ENCODE peak calls at places on chromosomes 16 and 17, in ten cellular contexts. One of them, this sample, is unnamed.

GRCh38 chr16:22313876-22314470 is 16.8 kb downstream of the POLR3E start:
- DNase-seq in activated naive CD4-positive, alpha-beta T cell treated with anti-CD3 and anti-CD28 coated beads, Interleukin-2, amount 50 U/mL, for 72 hours: peak
- DNase-seq in epithelial cell of esophagus: no peak
- DNase-seq in T-cell: no peak
- DNase-seq in GF-D8: no peak
- DNase-seq in HS-27A: no peak
- DNase-seq in DMS153: no peak
- DNase-seq in NCI-H1417: no peak
- DNase-seq in A549: no peak
- DNase-seq in fibroblast of mammary gland: no peak
- DNase-seq in this sample: no peak

GRCh38 chr17:73713136-73713535 is 68.9 kb upstream of the SDK2 start:
- DNase-seq in NCI-H1417: no peak
- DNase-seq in T-cell: no peak
- DNase-seq in epithelial cell of esophagus: peak
- DNase-seq in GF-D8: no peak
- DNase-seq in fibroblast of mammary gland: no peak
- DNase-seq in A549: no peak
- DNase-seq in HS-27A: no peak
- DNase-seq in activated naive CD4-positive, alpha-beta T cell treated with anti-CD3 and anti-CD28 coated beads, Interleukin-2, amount 50 U/mL, for 72 hours: no peak
- DNase-seq in DMS153: no peak
- DNase-seq in this sample: no peak

GRCh38 chr16:61148930-61149329 is 887.3 kb downstream of the CDH8 start:
- DNase-seq in fibroblast of mammary gland: no peak
- DNase-seq in T-cell: no peak
- DNase-seq in A549: no peak
- DNase-seq in epithelial cell of esophagus: peak
- DNase-seq in NCI-H1417: no peak
- DNase-seq in DMS153: no peak
- DNase-seq in activated naive CD4-positive, alpha-beta T cell treated with anti-CD3 and anti-CD28 coated beads, Interleukin-2, amount 50 U/mL, for 72 hours: no peak
- DNase-seq in GF-D8: no peak
- DNase-seq in HS-27A: no peak
- DNase-seq in this sample: peak

GRCh38 chr16:86798247-86799041 is 220.1 kb downstream of the FOXL1 start:
- DNase-seq in NCI-H1417: no peak
- DNase-seq in T-cell: no peak
- DNase-seq in GF-D8: no peak
- DNase-seq in activated naive CD4-positive, alpha-beta T cell treated with anti-CD3 and anti-CD28 coated beads, Interleukin-2, amount 50 U/mL, for 72 hours: no peak
- DNase-seq in HS-27A: no peak
- DNase-seq in DMS153: no peak
- DNase-seq in epithelial cell of esophagus: peak
- DNase-seq in A549: no peak
- DNase-seq in fibroblast of mammary gland: peak
- DNase-seq in this sample: no peak

GRCh38 chr17:28891201-28891600 is 6.3 kb downstream of the FLOT2 start:
- DNase-seq in fibroblast of mammary gland: no peak
- DNase-seq in DMS153: no peak
- DNase-seq in epithelial cell of esophagus: no peak
- DNase-seq in NCI-H1417: no peak
- DNase-seq in GF-D8: no peak
- DNase-seq in activated naive CD4-positive, alpha-beta T cell treated with anti-CD3 and anti-CD28 coated beads, Interleukin-2, amount 50 U/mL, for 72 hours: no peak
- DNase-seq in HS-27A: no peak
- DNase-seq in T-cell: no peak
- DNase-seq in A549: no peak
- DNase-seq in this sample: no peak

GRCh38 chr16:84054271-84054670 is 11.7 kb upstream of the SLC38A8 start:
- DNase-seq in T-cell: no peak
- DNase-seq in GF-D8: no peak
- DNase-seq in A549: no peak
- DNase-seq in epithelial cell of esophagus: no peak
- DNase-seq in NCI-H1417: no peak
- DNase-seq in fibroblast of mammary gland: no peak
- DNase-seq in DMS153: no peak
- DNase-seq in activated naive CD4-positive, alpha-beta T cell treated with anti-CD3 and anti-CD28 coated beads, Interleukin-2, amount 50 U/mL, for 72 hours: peak
- DNase-seq in HS-27A: no peak
- DNase-seq in this sample: no peak

GRCh38 chr17:7380321-7380720 is 568 bp upstream of the TNK1 start:
- DNase-seq in DMS153: no peak
- DNase-seq in A549: no peak
- DNase-seq in NCI-H1417: peak
- DNase-seq in T-cell: no peak
- DNase-seq in epithelial cell of esophagus: peak
- DNase-seq in activated naive CD4-positive, alpha-beta T cell treated with anti-CD3 and anti-CD28 coated beads, Interleukin-2, amount 50 U/mL, for 72 hours: no peak
- DNase-seq in GF-D8: no peak
- DNase-seq in HS-27A: no peak
- DNase-seq in fibroblast of mammary gland: no peak
- DNase-seq in this sample: peak

GRCh38 chr16:89020068-89020924 is 43.3 kb upstream of the CBFA2T3 start:
- DNase-seq in HS-27A: no peak
- DNase-seq in activated naive CD4-positive, alpha-beta T cell treated with anti-CD3 and anti-CD28 coated beads, Interleukin-2, amount 50 U/mL, for 72 hours: peak
- DNase-seq in T-cell: no peak
- DNase-seq in fibroblast of mammary gland: no peak
- DNase-seq in DMS153: peak
- DNase-seq in epithelial cell of esophagus: no peak
- DNase-seq in A549: no peak
- DNase-seq in GF-D8: no peak
- DNase-seq in NCI-H1417: no peak
- DNase-seq in this sample: no peak

GRCh38 chr17:76585048-76585648 is 512 bp downstream of the ST6GALNAC2 start:
- DNase-seq in epithelial cell of esophagus: no peak
- DNase-seq in activated naive CD4-positive, alpha-beta T cell treated with anti-CD3 and anti-CD28 coated beads, Interleukin-2, amount 50 U/mL, for 72 hours: no peak
- DNase-seq in DMS153: no peak
- DNase-seq in HS-27A: no peak
- DNase-seq in T-cell: no peak
- DNase-seq in fibroblast of mammary gland: no peak
- DNase-seq in GF-D8: no peak
- DNase-seq in NCI-H1417: no peak
- DNase-seq in A549: no peak
- DNase-seq in this sample: no peak

GRCh38 chr16:69494993-69495392 is 70.6 kb downstream of the CYB5B start:
- DNase-seq in GF-D8: no peak
- DNase-seq in HS-27A: no peak
- DNase-seq in activated naive CD4-positive, alpha-beta T cell treated with anti-CD3 and anti-CD28 coated beads, Interleukin-2, amount 50 U/mL, for 72 hours: no peak
- DNase-seq in epithelial cell of esophagus: peak
- DNase-seq in DMS153: no peak
- DNase-seq in fibroblast of mammary gland: peak
- DNase-seq in NCI-H1417: no peak
- DNase-seq in A549: no peak
- DNase-seq in T-cell: peak
- DNase-seq in this sample: peak

GRCh38 chr16:14401839-14402115 is 228.3 kb downstream of the PARN start:
- DNase-seq in DMS153: no peak
- DNase-seq in fibroblast of mammary gland: peak
- DNase-seq in GF-D8: no peak
- DNase-seq in NCI-H1417: no peak
- DNase-seq in T-cell: no peak
- DNase-seq in HS-27A: no peak
- DNase-seq in activated naive CD4-positive, alpha-beta T cell treated with anti-CD3 and anti-CD28 coated beads, Interleukin-2, amount 50 U/mL, for 72 hours: no peak
- DNase-seq in A549: no peak
- DNase-seq in epithelial cell of esophagus: no peak
- DNase-seq in this sample: no peak

GRCh38 chr17:50703162-50703561 is 4.6 kb downstream of the ANKRD40 start:
- DNase-seq in DMS153: no peak
- DNase-seq in fibroblast of mammary gland: no peak
- DNase-seq in A549: no peak
- DNase-seq in activated naive CD4-positive, alpha-beta T cell treated with anti-CD3 and anti-CD28 coated beads, Interleukin-2, amount 50 U/mL, for 72 hours: no peak
- DNase-seq in T-cell: no peak
- DNase-seq in epithelial cell of esophagus: no peak
- DNase-seq in NCI-H1417: no peak
- DNase-seq in HS-27A: no peak
- DNase-seq in GF-D8: no peak
- DNase-seq in this sample: no peak

GRCh38 chr17:4230142-4230541 is 33.6 kb downstream of the ANKFY1 start:
- DNase-seq in fibroblast of mammary gland: peak
- DNase-seq in DMS153: no peak
- DNase-seq in T-cell: no peak
- DNase-seq in GF-D8: no peak
- DNase-seq in NCI-H1417: no peak
- DNase-seq in epithelial cell of esophagus: peak
- DNase-seq in A549: peak
- DNase-seq in activated naive CD4-positive, alpha-beta T cell treated with anti-CD3 and anti-CD28 coated beads, Interleukin-2, amount 50 U/mL, for 72 hours: no peak
- DNase-seq in HS-27A: peak
- DNase-seq in this sample: peak

GRCh38 chr17:43572368-43572980 is 26.3 kb upstream of the ETV4 start:
- DNase-seq in HS-27A: no peak
- DNase-seq in DMS153: no peak
- DNase-seq in fibroblast of mammary gland: no peak
- DNase-seq in GF-D8: no peak
- DNase-seq in activated naive CD4-positive, alpha-beta T cell treated with anti-CD3 and anti-CD28 coated beads, Interleukin-2, amount 50 U/mL, for 72 hours: no peak
- DNase-seq in epithelial cell of esophagus: no peak
- DNase-seq in A549: no peak
- DNase-seq in NCI-H1417: no peak
- DNase-seq in T-cell: no peak
- DNase-seq in this sample: no peak

GRCh38 chr16:65148804-65149203 is 26.9 kb upstream of the CDH11 start:
- DNase-seq in HS-27A: no peak
- DNase-seq in activated naive CD4-positive, alpha-beta T cell treated with anti-CD3 and anti-CD28 coated beads, Interleukin-2, amount 50 U/mL, for 72 hours: no peak
- DNase-seq in T-cell: no peak
- DNase-seq in DMS153: no peak
- DNase-seq in GF-D8: no peak
- DNase-seq in NCI-H1417: no peak
- DNase-seq in fibroblast of mammary gland: no peak
- DNase-seq in epithelial cell of esophagus: peak
- DNase-seq in A549: no peak
- DNase-seq in this sample: no peak

GRCh38 chr17:65220732-65221131 is 83.6 kb downstream of the RGS9 start:
- DNase-seq in DMS153: no peak
- DNase-seq in epithelial cell of esophagus: peak
- DNase-seq in GF-D8: no peak
- DNase-seq in activated naive CD4-positive, alpha-beta T cell treated with anti-CD3 and anti-CD28 coated beads, Interleukin-2, amount 50 U/mL, for 72 hours: no peak
- DNase-seq in fibroblast of mammary gland: no peak
- DNase-seq in HS-27A: no peak
- DNase-seq in T-cell: no peak
- DNase-seq in A549: no peak
- DNase-seq in NCI-H1417: no peak
- DNase-seq in this sample: no peak

This sample was measured in cerebellar cortex.